ENCODE peak calls at places on chromosomes 6 and 20, in eight cellular contexts. C is fibroblast of lung, G is astrocyte of the cerebellum, N is HFF-Myc, K is neural progenitor cell, R is uterus, Q is spleen, W is lung. I is an unnamed sample.

GRCh38 chr6:44088827-44089590 is 38.2 kb downstream of the MRPL14 start:
- DNase-seq in C (no peak), N (no peak), R (no peak), Q (no peak), W (no peak), K (no peak), G (no peak), I (no peak)

GRCh38 chr6:112683926-112684325 is 336.8 kb downstream of the RFPL4B start:
- DNase-seq in N (no peak), G (peak; percentile 90), K (no peak), W (no peak), Q (no peak), R (no peak), C (peak; percentile 97), I (peak; percentile 82)

GRCh38 chr6:105270511-105270910 is 90.7 kb upstream of the POPDC3 start:
- DNase-seq in K (no peak), W (no peak), C (no peak), R (no peak), G (no peak), N (peak; percentile 42), Q (no peak), I (peak; percentile 7)

GRCh38 chr6:13427838-13428527 is 59.4 kb downstream of the GFOD1 start:
- DNase-seq in N (no peak), C (no peak), K (no peak), G (no peak), W (no peak), Q (peak; percentile 91), R (no peak), I (no peak)

GRCh38 chr6:33117826-33118277 is 42.1 kb downstream of the HLA-DPB1 start:
- DNase-seq in R (no peak), G (no peak), W (no peak), N (no peak), K (no peak), C (no peak), Q (no peak), I (no peak)

GRCh38 chr6:133921249-133921859 is 31.7 kb upstream of the TBPL1 start:
- DNase-seq in G (peak; percentile 72), W (peak; percentile 76), C (peak; percentile 54), N (peak; percentile 54), R (peak; percentile 85), K (peak; percentile 89), Q (no peak), I (peak; percentile 14)

GRCh38 chr6:132552372-132552771 is at the start of gene TAAR8:
- DNase-seq in Q (no peak), G (no peak), K (no peak), C (no peak), R (no peak), N (no peak), W (no peak), I (no peak)

GRCh38 chr6:36840471-36841461 is 1.5 kb upstream of the CPNE5 start:
- DNase-seq in Q (no peak), K (peak; percentile 55), N (no peak), G (no peak), W (no peak), R (peak; percentile 42), C (no peak), I (no peak)

GRCh38 chr6:35377002-35377401 is 34.6 kb downstream of the PPARD start:
- DNase-seq in G (no peak), N (no peak), K (no peak), W (no peak), R (no peak), Q (no peak), C (peak; percentile 52), I (no peak)

GRCh38 chr20:43731927-43732326 is 5.1 kb upstream of the GTSF1L start:
- DNase-seq in Q (no peak), N (no peak), C (no peak), K (no peak), R (no peak), G (no peak), W (no peak), I (no peak)

GRCh38 chr6:72740135-72740534 is 118.3 kb downstream of the KCNQ5 start:
- DNase-seq in C (no peak), R (no peak), W (no peak), G (no peak), N (no peak), Q (no peak), K (no peak), I (no peak)

GRCh38 chr6:109237082-109237985 is 142.0 kb downstream of the CEP57L1 start:
- DNase-seq in N (no peak), Q (no peak), W (no peak), R (no peak), K (no peak), C (no peak), G (no peak), I (no peak)

GRCh38 chr6:110310861-110311446 is 47.2 kb downstream of the METTL24 start:
- DNase-seq in Q (no peak), W (no peak), G (no peak), C (no peak), K (no peak), R (no peak), N (no peak), I (no peak)

GRCh38 chr6:89275900-89276299 is 39.2 kb downstream of the GABRR2 start:
- DNase-seq in N (no peak), Q (no peak), G (no peak), W (no peak), C (no peak), K (no peak), R (no peak), I (no peak)

GRCh38 chr6:89140347-89141159 is 5.3 kb upstream of the PM20D2 start:
- DNase-seq in Q (no peak), G (no peak), K (no peak), R (no peak), W (no peak), N (no peak), C (no peak), I (no peak)

GRCh38 chr6:111993342-111993741 is 60.6 kb upstream of the CCN6 start:
- DNase-seq in W (no peak), R (no peak), G (no peak), N (no peak), Q (no peak), K (no peak), C (no peak), I (no peak)

GRCh38 chr20:63696311-63696627 is 183 bp upstream of the TNFRSF6B start:
- DNase-seq in G (no peak), Q (peak; percentile 88), W (no peak), C (peak; percentile 45), N (no peak), K (peak; percentile 62), R (no peak), I (no peak)
- H3K4me3 ChIP-seq in G (peak overlapping the region; percentile 45), Q (peak overlapping the region; percentile 63), W (peak overlapping the region; percentile 58), C (no peak overlapping the region), N (peak overlapping the region; percentile 26), K (peak overlapping the region; percentile 24), R (no peak overlapping the region), I (no peak overlapping the region)

DNA sequence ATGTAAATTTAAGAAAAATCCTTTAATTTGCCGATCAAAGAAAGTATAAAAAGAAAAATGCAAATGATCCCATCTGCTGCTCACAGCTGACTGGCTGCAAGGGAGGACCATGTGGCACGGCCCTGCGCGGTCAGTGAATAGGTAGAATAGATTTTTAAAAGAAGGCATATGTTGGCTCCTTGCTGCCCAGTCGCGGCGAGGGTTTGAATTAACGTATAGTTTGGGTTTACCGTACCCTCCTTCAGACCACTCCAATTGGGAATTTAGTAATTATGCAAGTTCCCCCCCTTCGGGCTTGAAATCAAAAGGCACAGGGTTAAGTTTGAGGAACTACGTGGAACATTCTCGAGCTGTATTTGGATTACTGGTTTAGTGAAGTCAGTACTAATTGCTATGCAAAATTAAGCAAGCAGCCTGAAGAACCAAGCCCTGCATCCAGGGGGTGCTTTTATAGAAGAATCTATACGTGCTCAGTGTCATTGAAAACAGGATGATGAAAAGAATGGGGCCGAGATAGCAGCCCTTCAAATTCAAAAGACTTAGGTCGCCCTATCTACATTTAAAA is 1.1 kb upstream of the BEND3 start:
- DNase-seq in W (peak; percentile 34), N (no peak), Q (no peak), K (peak; percentile 67), R (no peak), G (no peak), C (no peak), I (no peak)
- TF ChIP-seq CTCF in W (no peak), N (no peak), Q (peak; percentile 8), K (no peak), R (no peak), G (peak; percentile 28), C (no peak), I (no peak)

DNA sequence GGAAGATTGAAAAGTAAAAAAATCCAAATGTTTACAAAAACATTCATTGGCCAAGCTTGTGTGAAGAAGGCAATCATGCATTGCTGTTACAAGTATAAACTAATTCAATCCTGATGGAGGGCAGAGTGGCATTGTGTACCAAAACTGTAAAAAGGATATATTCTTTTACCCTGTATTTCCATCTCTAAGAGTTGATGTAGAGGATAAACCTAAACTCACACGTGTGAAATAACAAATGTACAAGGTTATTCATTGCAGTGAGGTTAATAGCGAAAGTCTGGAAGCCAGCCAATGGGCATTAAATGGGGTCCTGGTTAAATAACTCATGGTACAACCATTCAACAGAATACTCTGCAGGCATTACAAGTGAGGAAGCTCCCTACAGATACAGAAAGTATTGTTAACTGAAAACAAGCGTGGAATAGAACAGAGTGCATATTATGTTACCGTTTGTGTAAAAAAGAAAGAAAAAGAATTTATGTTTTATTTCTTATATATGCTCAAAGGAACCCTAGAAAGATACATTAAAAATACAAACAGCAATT is 56.9 kb downstream of the BCAS1 start:
- DNase-seq in K (no peak), R (no peak), N (no peak), C (no peak), Q (no peak), G (no peak), W (no peak), I (no peak)
- H3K4me3 ChIP-seq in K (no peak overlapping the region), R (no peak overlapping the region), N (no peak overlapping the region), C (no peak overlapping the region), Q (no peak overlapping the region), G (no peak overlapping the region), W (no peak overlapping the region), I (no peak overlapping the region)

DNA sequence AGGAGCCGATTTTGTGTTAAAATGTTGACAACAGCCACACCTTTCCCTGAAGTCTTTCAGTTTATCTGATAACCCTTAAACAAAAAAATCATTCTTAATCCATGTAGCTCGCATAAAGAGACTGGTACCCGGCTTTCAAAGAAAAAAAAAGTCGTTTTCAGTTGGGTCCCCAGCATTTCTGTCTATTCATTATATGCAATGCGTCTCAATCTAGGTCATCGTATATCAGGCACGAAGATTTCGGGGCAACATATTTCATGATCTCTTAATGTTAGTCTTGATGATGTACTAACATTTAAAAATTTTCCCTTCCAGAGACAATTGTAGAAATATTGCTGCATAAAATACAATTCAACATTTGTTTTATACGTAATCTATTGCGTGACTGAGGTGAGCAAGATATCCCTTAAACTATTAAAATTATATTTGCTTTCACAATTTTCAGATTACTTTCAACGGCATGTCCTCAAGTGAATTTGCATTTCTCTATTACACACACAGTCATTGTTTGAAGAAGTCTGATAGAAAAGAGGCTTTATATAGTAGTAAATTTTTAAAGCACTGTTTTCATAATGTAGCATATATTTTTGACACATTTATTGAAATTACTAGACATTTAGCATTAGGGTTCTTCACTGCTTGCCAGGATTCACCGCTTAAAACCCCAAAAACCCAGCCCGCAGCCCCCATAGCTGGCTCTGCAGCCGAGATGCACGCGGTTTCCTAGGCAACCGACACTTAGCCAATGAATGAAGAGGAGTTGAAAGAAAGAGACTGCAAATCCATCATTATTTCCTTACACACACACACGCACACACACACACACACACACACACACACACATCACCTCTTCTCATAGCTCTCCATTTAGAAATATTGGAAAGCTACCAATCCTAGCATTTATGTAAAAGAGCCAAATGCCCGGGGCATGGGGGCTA is 3.1 kb upstream of the TUBB2B start:
- DNase-seq in Q (no peak), W (no peak), C (peak; percentile 58), N (no peak), K (peak; percentile 90), R (no peak), G (no peak), I (no peak)
- TF ChIP-seq CTCF in Q (no peak), W (no peak), C (no peak), N (no peak), K (no peak), R (no peak), G (no peak), I (no peak)

I was measured in AG04449.